ENCODE peak calls at places on chromosomes 2 and 18, in seven cellular contexts. One of them, this sample, is unnamed.

GRCh38 chr2:76472946-76473345 is 762.2 kb upstream of the GCFC2 start:
- DNase-seq in tibial artery: no peak
- DNase-seq in cardiac muscle cell: no peak
- DNase-seq in fibroblast of lung: no peak
- DNase-seq in heart right ventricle: no peak
- DNase-seq in left lung: no peak
- DNase-seq in psoas muscle: no peak
- DNase-seq in this sample: no peak

GRCh38 chr2:128734521-128735295 is 416.0 kb upstream of the HS6ST1 start:
- DNase-seq in tibial artery: no peak
- DNase-seq in cardiac muscle cell: no peak
- DNase-seq in fibroblast of lung: peak
- DNase-seq in heart right ventricle: no peak
- DNase-seq in left lung: peak
- DNase-seq in psoas muscle: no peak
- DNase-seq in this sample: no peak

GRCh38 chr2:61759718-61760117 is 94.1 kb downstream of the FAM161A start:
- DNase-seq in tibial artery: no peak
- DNase-seq in cardiac muscle cell: no peak
- DNase-seq in fibroblast of lung: peak
- DNase-seq in heart right ventricle: no peak
- DNase-seq in left lung: no peak
- DNase-seq in psoas muscle: no peak
- DNase-seq in this sample: no peak

GRCh38 chr2:190446193-190446592 is 38.0 kb downstream of the MFSD6 start:
- DNase-seq in tibial artery: no peak
- DNase-seq in cardiac muscle cell: no peak
- DNase-seq in fibroblast of lung: no peak
- DNase-seq in heart right ventricle: no peak
- DNase-seq in left lung: no peak
- DNase-seq in psoas muscle: no peak
- DNase-seq in this sample: no peak

GRCh38 chr2:7430421-7430868 is 513.2 kb downstream of the RNF144A start:
- DNase-seq in tibial artery: no peak
- DNase-seq in cardiac muscle cell: no peak
- DNase-seq in fibroblast of lung: no peak
- DNase-seq in heart right ventricle: no peak
- DNase-seq in left lung: no peak
- DNase-seq in psoas muscle: no peak
- DNase-seq in this sample: no peak

GRCh38 chr2:61898810-61899209 is 6.7 kb upstream of the COMMD1 start:
- DNase-seq in tibial artery: no peak
- DNase-seq in cardiac muscle cell: peak
- DNase-seq in fibroblast of lung: peak
- DNase-seq in heart right ventricle: no peak
- DNase-seq in left lung: no peak
- DNase-seq in psoas muscle: no peak
- DNase-seq in this sample: no peak

GRCh38 chr2:219596954-219597551 is 604 bp upstream of the STK11IP start:
- DNase-seq in tibial artery: no peak
- DNase-seq in cardiac muscle cell: no peak
- DNase-seq in fibroblast of lung: no peak
- DNase-seq in heart right ventricle: no peak
- DNase-seq in left lung: no peak
- DNase-seq in psoas muscle: no peak
- DNase-seq in this sample: no peak

GRCh38 chr2:209141818-209142217 is 282.0 kb upstream of the MAP2 start:
- DNase-seq in tibial artery: no peak
- DNase-seq in cardiac muscle cell: no peak
- DNase-seq in fibroblast of lung: no peak
- DNase-seq in heart right ventricle: no peak
- DNase-seq in left lung: no peak
- DNase-seq in psoas muscle: no peak
- DNase-seq in this sample: no peak

GRCh38 chr2:128732976-128733431 is 414.3 kb upstream of the HS6ST1 start:
- DNase-seq in tibial artery: no peak
- DNase-seq in cardiac muscle cell: no peak
- DNase-seq in fibroblast of lung: peak
- DNase-seq in heart right ventricle: no peak
- DNase-seq in left lung: no peak
- DNase-seq in psoas muscle: no peak
- DNase-seq in this sample: no peak

GRCh38 chr2:45905643-45905969 is 254.1 kb downstream of the PRKCE start:
- DNase-seq in tibial artery: no peak
- DNase-seq in cardiac muscle cell: no peak
- DNase-seq in fibroblast of lung: no peak
- DNase-seq in heart right ventricle: no peak
- DNase-seq in left lung: no peak
- DNase-seq in psoas muscle: no peak
- DNase-seq in this sample: no peak

GRCh38 chr2:69383178-69383812 is 3.7 kb downstream of the GFPT1 start:
- DNase-seq in tibial artery: no peak
- DNase-seq in cardiac muscle cell: no peak
- DNase-seq in fibroblast of lung: no peak
- DNase-seq in heart right ventricle: no peak
- DNase-seq in left lung: no peak
- DNase-seq in psoas muscle: no peak
- DNase-seq in this sample: no peak

GRCh38 chr18:67456691-67457090 is 59.8 kb downstream of the DSEL start:
- DNase-seq in tibial artery: no peak
- DNase-seq in cardiac muscle cell: no peak
- DNase-seq in fibroblast of lung: peak
- DNase-seq in heart right ventricle: no peak
- DNase-seq in left lung: no peak
- DNase-seq in psoas muscle: no peak
- DNase-seq in this sample: no peak

GRCh38 chr2:168848220-168848619 is 42.0 kb downstream of the SPC25 start:
- DNase-seq in tibial artery: no peak
- DNase-seq in cardiac muscle cell: peak
- DNase-seq in fibroblast of lung: no peak
- DNase-seq in heart right ventricle: no peak
- DNase-seq in left lung: no peak
- DNase-seq in psoas muscle: peak
- DNase-seq in this sample: no peak

GRCh38 chr2:217916504-217917254 is 86.1 kb downstream of the TNS1 start:
- DNase-seq in tibial artery: peak
- DNase-seq in cardiac muscle cell: no peak
- DNase-seq in fibroblast of lung: no peak
- DNase-seq in heart right ventricle: no peak
- DNase-seq in left lung: peak
- DNase-seq in psoas muscle: peak
- DNase-seq in this sample: no peak
- H3K27ac ChIP-seq in tibial artery: peak
- H3K27ac ChIP-seq in cardiac muscle cell: no peak
- H3K27ac ChIP-seq in fibroblast of lung: no peak
- H3K27ac ChIP-seq in heart right ventricle: peak
- H3K27ac ChIP-seq in left lung: peak
- H3K27ac ChIP-seq in psoas muscle: peak
- H3K27ac ChIP-seq in this sample: no peak

GRCh38 chr2:17594533-17595391 is 54.3 kb downstream of the VSNL1 start:
- DNase-seq in tibial artery: no peak
- DNase-seq in cardiac muscle cell: no peak
- DNase-seq in fibroblast of lung: peak
- DNase-seq in heart right ventricle: no peak
- DNase-seq in left lung: no peak
- DNase-seq in psoas muscle: no peak
- DNase-seq in this sample: no peak
- H3K27ac ChIP-seq in tibial artery: no peak
- H3K27ac ChIP-seq in cardiac muscle cell: no peak
- H3K27ac ChIP-seq in fibroblast of lung: peak
- H3K27ac ChIP-seq in heart right ventricle: no peak
- H3K27ac ChIP-seq in left lung: no peak
- H3K27ac ChIP-seq in psoas muscle: no peak
- H3K27ac ChIP-seq in this sample: no peak

GRCh38 chr2:236678307-236678975 is 108.8 kb downstream of the ACKR3 start:
- DNase-seq in tibial artery: peak
- DNase-seq in cardiac muscle cell: no peak
- DNase-seq in fibroblast of lung: no peak
- DNase-seq in heart right ventricle: no peak
- DNase-seq in left lung: no peak
- DNase-seq in psoas muscle: no peak
- DNase-seq in this sample: no peak

GRCh38 chr2:236682651-236683422 is 113.2 kb downstream of the ACKR3 start:
- DNase-seq in tibial artery: peak
- DNase-seq in cardiac muscle cell: no peak
- DNase-seq in fibroblast of lung: no peak
- DNase-seq in heart right ventricle: no peak
- DNase-seq in left lung: no peak
- DNase-seq in psoas muscle: no peak
- DNase-seq in this sample: no peak

GRCh38 chr2:236677368-236677767 is 107.7 kb downstream of the ACKR3 start:
- DNase-seq in tibial artery: no peak
- DNase-seq in cardiac muscle cell: no peak
- DNase-seq in fibroblast of lung: no peak
- DNase-seq in heart right ventricle: no peak
- DNase-seq in left lung: no peak
- DNase-seq in psoas muscle: no peak
- DNase-seq in this sample: no peak

GRCh38 chr2:236679906-236680305 is 110.3 kb downstream of the ACKR3 start:
- DNase-seq in tibial artery: no peak
- DNase-seq in cardiac muscle cell: no peak
- DNase-seq in fibroblast of lung: peak
- DNase-seq in heart right ventricle: no peak
- DNase-seq in left lung: no peak
- DNase-seq in psoas muscle: no peak
- DNase-seq in this sample: no peak

GRCh38 chr2:236680461-236680860 is 110.8 kb downstream of the ACKR3 start:
- DNase-seq in tibial artery: no peak
- DNase-seq in cardiac muscle cell: no peak
- DNase-seq in fibroblast of lung: no peak
- DNase-seq in heart right ventricle: no peak
- DNase-seq in left lung: no peak
- DNase-seq in psoas muscle: no peak
- DNase-seq in this sample: no peak
- H3K27ac ChIP-seq in tibial artery: no peak
- H3K27ac ChIP-seq in cardiac muscle cell: no peak
- H3K27ac ChIP-seq in fibroblast of lung: no peak
- H3K27ac ChIP-seq in heart right ventricle: no peak
- H3K27ac ChIP-seq in left lung: no peak
- H3K27ac ChIP-seq in psoas muscle: no peak
- H3K27ac ChIP-seq in this sample: no peak

GRCh38 chr2:37653805-37654378 is 17.6 kb downstream of the CDC42EP3 start:
- DNase-seq in tibial artery: peak
- DNase-seq in cardiac muscle cell: no peak
- DNase-seq in fibroblast of lung: no peak
- DNase-seq in heart right ventricle: peak
- DNase-seq in left lung: peak
- DNase-seq in psoas muscle: peak
- DNase-seq in this sample: no peak

GRCh38 chr2:37654932-37655331 is 16.5 kb downstream of the CDC42EP3 start:
- DNase-seq in tibial artery: no peak
- DNase-seq in cardiac muscle cell: peak
- DNase-seq in fibroblast of lung: no peak
- DNase-seq in heart right ventricle: no peak
- DNase-seq in left lung: no peak
- DNase-seq in psoas muscle: no peak
- DNase-seq in this sample: no peak

GRCh38 chr2:37652199-37652640 is 19.2 kb downstream of the CDC42EP3 start:
- DNase-seq in tibial artery: no peak
- DNase-seq in cardiac muscle cell: no peak
- DNase-seq in fibroblast of lung: peak
- DNase-seq in heart right ventricle: no peak
- DNase-seq in left lung: no peak
- DNase-seq in psoas muscle: no peak
- DNase-seq in this sample: no peak

GRCh38 chr2:37654419-37654818 is 17.0 kb downstream of the CDC42EP3 start:
- DNase-seq in tibial artery: no peak
- DNase-seq in cardiac muscle cell: no peak
- DNase-seq in fibroblast of lung: no peak
- DNase-seq in heart right ventricle: no peak
- DNase-seq in left lung: no peak
- DNase-seq in psoas muscle: no peak
- DNase-seq in this sample: no peak

DNA sequence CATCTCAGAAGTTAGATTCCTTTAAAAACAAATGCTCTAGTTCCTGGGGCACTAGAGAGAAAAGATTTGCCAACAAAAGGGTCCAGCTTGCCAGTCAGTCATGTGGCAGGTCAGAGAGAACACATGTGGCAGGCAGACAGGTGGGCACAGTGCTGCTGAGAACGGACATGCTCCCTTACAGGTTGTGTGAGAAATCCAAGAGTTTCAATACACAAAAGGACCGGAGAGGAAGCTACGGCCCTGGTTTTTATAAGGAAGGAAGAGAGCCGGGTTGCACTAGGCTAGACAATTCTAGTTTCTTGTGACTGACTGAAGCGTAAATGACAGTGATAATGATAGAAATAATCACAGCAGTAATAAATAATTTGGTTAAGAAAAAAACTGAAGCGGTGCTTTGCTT is 18.3 kb downstream of the CDC42EP3 start:
- DNase-seq in tibial artery: no peak
- DNase-seq in cardiac muscle cell: no peak
- DNase-seq in fibroblast of lung: no peak
- DNase-seq in heart right ventricle: no peak
- DNase-seq in left lung: no peak
- DNase-seq in psoas muscle: no peak
- DNase-seq in this sample: no peak
- H3K27ac ChIP-seq in tibial artery: peak
- H3K27ac ChIP-seq in cardiac muscle cell: no peak
- H3K27ac ChIP-seq in fibroblast of lung: peak
- H3K27ac ChIP-seq in heart right ventricle: peak
- H3K27ac ChIP-seq in left lung: peak
- H3K27ac ChIP-seq in psoas muscle: peak
- H3K27ac ChIP-seq in this sample: peak

GRCh38 chr2:751474-751873 is 74.3 kb upstream of the TMEM18 start:
- DNase-seq in tibial artery: no peak
- DNase-seq in cardiac muscle cell: no peak
- DNase-seq in fibroblast of lung: no peak
- DNase-seq in heart right ventricle: no peak
- DNase-seq in left lung: no peak
- DNase-seq in psoas muscle: no peak
- DNase-seq in this sample: no peak

GRCh38 chr2:750628-751027 is 73.4 kb upstream of the TMEM18 start:
- DNase-seq in tibial artery: no peak
- DNase-seq in cardiac muscle cell: no peak
- DNase-seq in fibroblast of lung: no peak
- DNase-seq in heart right ventricle: no peak
- DNase-seq in left lung: no peak
- DNase-seq in psoas muscle: no peak
- DNase-seq in this sample: no peak

GRCh38 chr2:747774-748351 is 70.7 kb upstream of the TMEM18 start:
- DNase-seq in tibial artery: no peak
- DNase-seq in cardiac muscle cell: no peak
- DNase-seq in fibroblast of lung: no peak
- DNase-seq in heart right ventricle: no peak
- DNase-seq in left lung: no peak
- DNase-seq in psoas muscle: no peak
- DNase-seq in this sample: no peak

GRCh38 chr2:758073-758820 is 81.0 kb upstream of the TMEM18 start:
- DNase-seq in tibial artery: no peak
- DNase-seq in cardiac muscle cell: no peak
- DNase-seq in fibroblast of lung: no peak
- DNase-seq in heart right ventricle: no peak
- DNase-seq in left lung: no peak
- DNase-seq in psoas muscle: no peak
- DNase-seq in this sample: no peak

GRCh38 chr2:753123-753522 is 75.9 kb upstream of the TMEM18 start:
- DNase-seq in tibial artery: no peak
- DNase-seq in cardiac muscle cell: no peak
- DNase-seq in fibroblast of lung: no peak
- DNase-seq in heart right ventricle: no peak
- DNase-seq in left lung: no peak
- DNase-seq in psoas muscle: no peak
- DNase-seq in this sample: no peak
- H3K27ac ChIP-seq in tibial artery: no peak
- H3K27ac ChIP-seq in cardiac muscle cell: no peak
- H3K27ac ChIP-seq in fibroblast of lung: no peak
- H3K27ac ChIP-seq in heart right ventricle: no peak
- H3K27ac ChIP-seq in left lung: no peak
- H3K27ac ChIP-seq in psoas muscle: no peak
- H3K27ac ChIP-seq in this sample: no peak

GRCh38 chr2:143696651-143697050 is 567.4 kb downstream of the ARHGAP15 start:
- DNase-seq in tibial artery: no peak
- DNase-seq in cardiac muscle cell: no peak
- DNase-seq in fibroblast of lung: no peak
- DNase-seq in heart right ventricle: no peak
- DNase-seq in left lung: no peak
- DNase-seq in psoas muscle: no peak
- DNase-seq in this sample: no peak
- H3K27ac ChIP-seq in tibial artery: no peak
- H3K27ac ChIP-seq in cardiac muscle cell: no peak
- H3K27ac ChIP-seq in fibroblast of lung: no peak
- H3K27ac ChIP-seq in heart right ventricle: no peak
- H3K27ac ChIP-seq in left lung: no peak
- H3K27ac ChIP-seq in psoas muscle: no peak
- H3K27ac ChIP-seq in this sample: no peak

This sample was measured in caudate nucleus.